ENCODE peak calls at places on chromosomes 2 and 18, in six cellular contexts. N is uterus, V is body of pancreas, B is spleen, X is adrenal gland, F is stomach. Z is an unnamed sample. For H3K4me1, the result is how much of the 10 kb centered on the place peaks cover.

GRCh38 chr2:207754498-207755383 is 15.0 kb downstream of the FZD5 start:
- DNase-seq in V (no peak), B (no peak), F (no peak), N (no peak), X (no peak), Z (no peak)

GRCh38 chr18:34620258-34620861 is 89.7 kb upstream of the DTNA start:
- DNase-seq in F (no peak), B (no peak), X (no peak), V (no peak), N (no peak), Z (no peak)

GRCh38 chr2:233793465-233794127 is 15.5 kb downstream of the MROH2A start:
- DNase-seq in N (no peak), B (peak), X (no peak), F (peak), V (no peak), Z (no peak)

GRCh38 chr2:223109341-223109740 is 57.4 kb downstream of the KCNE4 start:
- DNase-seq in X (no peak), F (no peak), V (no peak), N (no peak), B (no peak), Z (no peak)

GRCh38 chr2:223586261-223586660 is 15.9 kb downstream of the SCG2 start:
- DNase-seq in V (no peak), N (no peak), X (no peak), B (no peak), F (no peak), Z (no peak)

GRCh38 chr2:35830833-35831232 is 524.7 kb upstream of the CRIM1 start:
- DNase-seq in X (no peak), F (no peak), B (no peak), V (no peak), N (no peak), Z (no peak)

GRCh38 chr2:73986085-73986680 is 1.5 kb downstream of the TET3 start:
- DNase-seq in B (peak), X (no peak), F (peak), N (no peak), V (no peak), Z (no peak)

GRCh38 chr18:71336811-71337210 is 1048.0 kb downstream of the SOCS6 start:
- DNase-seq in V (no peak), X (no peak), N (no peak), B (no peak), F (no peak), Z (no peak)

GRCh38 chr2:215879977-215880940 is 133.1 kb downstream of the MREG start:
- DNase-seq in X (no peak), N (no peak), B (no peak), F (no peak), V (no peak), Z (no peak)

GRCh38 chr18:23970161-23971153 is 44.1 kb upstream of the TTC39C start:
- DNase-seq in V (no peak), N (no peak), B (no peak), X (no peak), F (no peak), Z (no peak)

GRCh38 chr2:205654878-205655601 is 27.3 kb upstream of the NRP2 start:
- DNase-seq in X (no peak), F (no peak), B (no peak), V (no peak), N (no peak), Z (no peak)

GRCh38 chr18:3122851-3123250 is 96.9 kb downstream of the MYOM1 start:
- DNase-seq in F (no peak), B (no peak), N (no peak), V (no peak), X (no peak), Z (no peak)

GRCh38 chr2:187593697-187594096 is 39.5 kb upstream of the TFPI start:
- DNase-seq in B (no peak), F (no peak), V (no peak), N (no peak), X (no peak), Z (no peak)

GRCh38 chr2:204473224-204473623 is 72.1 kb upstream of the PARD3B start:
- DNase-seq in F (no peak), B (no peak), N (no peak), V (no peak), X (no peak), Z (no peak)

GRCh38 chr2:164069542-164069941 is 333.7 kb upstream of the FIGN start:
- DNase-seq in N (no peak), F (no peak), V (no peak), B (no peak), X (no peak), Z (no peak)

GRCh38 chr2:215880970-215881369 is 132.4 kb downstream of the MREG start:
- DNase-seq in V (no peak), N (no peak), B (no peak), F (no peak), X (no peak), Z (no peak)

GRCh38 chr2:36941867-36942266 is 24.5 kb downstream of the STRN start:
- DNase-seq in X (no peak), N (no peak), V (no peak), F (no peak), B (no peak), Z (no peak)

GRCh38 chr2:160338891-160339290 is 138.8 kb upstream of the ITGB6 start:
- DNase-seq in B (no peak), N (peak), X (peak), F (no peak), V (no peak), Z (no peak)

GRCh38 chr18:11176416-11176815 is 27.0 kb upstream of the PIEZO2 start:
- DNase-seq in B (no peak), N (no peak), X (no peak), V (no peak), F (no peak), Z (no peak)

GRCh38 chr18:47883771-47884413 is 46.6 kb downstream of the SMAD2 start:
- DNase-seq in B (no peak), X (peak), N (no peak), F (no peak), V (no peak), Z (no peak)

GRCh38 chr18:57854726-57855125 is 51.6 kb upstream of the ATP8B1 start:
- DNase-seq in X (no peak), N (no peak), B (no peak), F (no peak), V (no peak), Z (no peak)

GRCh38 chr2:218516614-218517013 is 51.5 kb downstream of the USP37 start:
- DNase-seq in F (no peak), B (no peak), N (no peak), V (no peak), X (no peak), Z (no peak)

GRCh38 chr18:41666251-41666650 is 288.8 kb upstream of the PIK3C3 start:
- DNase-seq in N (no peak), X (no peak), B (no peak), V (no peak), F (no peak), Z (no peak)

DNA sequence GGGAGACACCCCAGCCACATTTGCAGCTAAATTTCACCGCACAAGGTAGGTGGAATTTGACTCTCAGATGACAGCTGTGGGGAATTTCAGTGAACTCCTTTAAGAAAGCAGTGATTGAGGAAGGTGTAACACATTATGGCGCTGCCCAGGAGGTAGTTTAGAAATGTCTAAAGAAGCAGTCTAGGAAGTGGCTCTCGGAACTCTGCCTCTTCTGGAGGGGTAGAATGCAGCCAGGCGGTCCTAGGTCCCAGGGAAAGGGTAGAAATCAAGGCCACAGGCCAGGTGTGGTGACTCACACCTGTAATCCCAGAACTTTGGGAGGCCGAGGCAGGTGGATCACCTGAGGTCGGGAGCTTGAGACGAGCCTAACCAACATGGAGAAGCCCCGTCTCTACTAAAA is 179.0 kb upstream of the HAAO start:
- DNase-seq in F (no peak), N (no peak), B (peak), X (no peak), V (no peak), Z (no peak)
- H3K4me1 ChIP-seq in F (under half), N (under half), B (under half), X (under half), V (under half), Z (under half)

DNA sequence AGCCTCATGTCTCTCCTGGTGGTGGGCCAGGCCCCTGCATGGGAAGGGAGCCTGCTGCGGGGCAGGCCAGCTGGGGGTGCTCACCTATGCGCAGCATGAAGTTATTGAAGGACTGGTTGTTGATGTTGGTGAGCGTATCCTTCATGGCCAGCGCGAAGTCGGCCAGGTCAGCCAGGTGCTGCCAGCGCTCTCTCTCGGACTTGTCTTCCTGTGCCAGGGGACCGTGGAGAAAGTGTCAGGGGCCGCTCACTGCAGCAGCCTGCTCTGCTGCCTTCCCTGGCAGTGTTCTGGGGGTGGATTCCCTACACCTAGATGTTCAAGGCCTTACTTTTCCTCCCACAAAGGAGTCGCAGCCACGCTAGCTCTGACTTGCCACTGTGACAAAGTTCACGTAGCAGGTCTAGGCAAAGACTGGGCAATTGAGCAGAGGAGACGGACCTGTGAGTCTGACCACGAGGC is 28.2 kb downstream of the CENPO start:
- DNase-seq in X (no peak), V (no peak), N (peak), B (peak), F (peak), Z (no peak)
- TF ChIP-seq POLR2A in X (no peak), V (no peak), N (no peak), B (no peak), F (no peak), Z (no peak)

DNA sequence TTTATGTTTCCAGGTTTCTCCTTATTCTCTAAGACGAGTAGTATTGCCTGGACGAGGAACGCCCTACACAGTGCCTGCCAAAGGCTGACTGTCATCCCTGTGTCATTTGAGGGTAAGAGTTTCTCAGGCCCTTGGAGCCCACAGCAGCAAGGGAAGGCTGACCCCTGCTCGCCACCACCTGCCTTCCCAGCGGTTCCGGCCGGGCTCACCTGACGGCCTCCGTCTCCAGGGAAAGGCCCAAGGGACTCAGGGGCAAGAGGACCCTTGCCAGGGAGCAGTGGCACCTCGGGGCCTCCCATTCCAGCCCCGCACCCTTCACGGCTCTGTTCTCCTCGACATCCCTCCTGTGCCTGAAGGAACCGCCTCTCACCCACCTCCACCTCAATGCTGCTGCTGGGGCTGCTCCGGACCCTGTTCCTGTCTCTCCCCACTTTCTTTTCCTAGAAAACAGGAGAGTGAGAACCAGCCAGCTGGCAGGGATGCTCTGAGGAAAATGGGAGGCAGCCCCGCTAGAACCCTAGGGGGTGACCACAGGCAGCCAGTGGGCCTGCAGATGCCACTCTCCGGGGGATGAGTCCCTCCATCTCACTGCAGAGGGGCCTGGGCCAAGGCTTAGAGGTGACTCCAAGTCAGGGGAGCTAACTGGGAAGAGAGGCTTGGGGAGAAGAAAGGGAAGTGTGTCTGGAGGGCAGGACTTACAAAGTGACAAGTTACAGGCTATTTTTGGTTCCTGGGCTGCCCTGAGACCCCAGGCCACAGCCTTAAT is 1.8 kb downstream of the LIMS2 start:
- DNase-seq in X (no peak), V (no peak), B (no peak), N (peak), F (peak), Z (no peak)
- H3K4me3 ChIP-seq in X (no peak), V (no peak), B (peak), N (peak), F (peak), Z (peak)

GRCh38 chr2:10285578-10286198 is 17.0 kb upstream of the HPCAL1 start:
- DNase-seq in F (peak), B (peak), X (peak), V (peak), N (peak), Z (peak)

GRCh38 chr2:10283106-10284062 is 19.3 kb upstream of the HPCAL1 start:
- DNase-seq in X (peak), B (no peak), V (no peak), N (no peak), F (no peak), Z (no peak)

GRCh38 chr2:10282621-10283105 is 20.0 kb upstream of the HPCAL1 start:
- DNase-seq in N (no peak), F (no peak), X (no peak), V (no peak), B (peak), Z (no peak)

GRCh38 chr2:10285191-10285577 is 17.5 kb upstream of the HPCAL1 start:
- DNase-seq in N (no peak), F (no peak), B (no peak), V (no peak), X (no peak), Z (no peak)

DNA sequence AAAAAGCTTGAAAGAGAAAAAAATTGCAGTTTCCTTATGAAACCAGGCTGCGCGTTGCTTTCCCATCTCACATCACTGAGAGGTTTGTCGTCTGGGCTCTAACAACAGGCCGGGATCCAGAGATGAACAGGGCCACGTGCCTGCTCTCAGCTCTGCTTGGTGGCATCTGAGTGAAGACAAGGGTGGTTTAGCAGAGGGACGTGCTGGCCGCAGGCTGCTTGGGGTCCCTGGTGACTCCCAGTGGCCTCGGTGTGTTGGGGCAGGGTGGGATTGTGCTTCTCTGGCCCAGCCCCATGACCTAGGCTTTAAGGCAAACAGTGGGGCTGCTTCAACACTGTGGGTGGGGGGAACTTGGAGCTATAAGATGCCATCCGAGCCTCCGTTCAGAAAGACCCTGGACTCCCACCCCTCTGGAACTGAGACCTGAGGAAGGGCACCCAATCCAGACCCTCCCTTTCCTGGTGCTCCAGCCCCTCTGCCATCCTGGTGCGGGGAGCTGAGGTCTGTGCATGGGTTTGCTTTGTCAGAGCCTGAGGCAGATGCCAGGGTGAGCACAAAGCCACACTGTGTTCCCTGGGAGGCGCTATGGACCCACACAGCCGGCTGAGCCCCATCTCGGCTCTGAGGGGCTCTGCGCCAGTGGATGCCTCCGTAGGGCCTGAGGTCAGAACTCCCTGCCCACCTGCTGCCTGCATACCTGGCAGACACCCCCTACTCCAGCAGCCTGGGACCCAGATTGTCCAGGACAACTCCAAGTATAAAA is 18.4 kb upstream of the HPCAL1 start:
- DNase-seq in V (no peak), B (peak), N (no peak), F (no peak), X (no peak), Z (no peak)
- H3K4me1 ChIP-seq in V (under half), B (under half), N (under half), F (under half), X (under half), Z (under half)

Z was measured in prostate gland.